ENCODE peak calls at places on chromosomes 2 and 18, in five cellular contexts. One of them, this sample, is unnamed.

GRCh38 chr2:26170795-26171194 is 2.1 kb upstream of the GAREM2 start:
- DNase-seq in HEK293T: no peak
- DNase-seq in AG08396: no peak
- DNase-seq in HCT116: no peak
- DNase-seq in stimulated activated CD4-positive, alpha-beta T cell treated with anti-CD3 and anti-CD28 coated beads, TNF-alpha, amount 100 ng/mL, for 1 hour: no peak
- DNase-seq in this sample: no peak

GRCh38 chr2:107380912-107381311 is 445.8 kb upstream of the RGPD4 start:
- DNase-seq in HEK293T: no peak
- DNase-seq in AG08396: no peak
- DNase-seq in HCT116: no peak
- DNase-seq in stimulated activated CD4-positive, alpha-beta T cell treated with anti-CD3 and anti-CD28 coated beads, TNF-alpha, amount 100 ng/mL, for 1 hour: no peak
- DNase-seq in this sample: no peak

GRCh38 chr2:184597996-184598312 is 375 bp upstream of the ZNF804A start:
- DNase-seq in HEK293T: no peak
- DNase-seq in AG08396: no peak
- DNase-seq in HCT116: no peak
- DNase-seq in stimulated activated CD4-positive, alpha-beta T cell treated with anti-CD3 and anti-CD28 coated beads, TNF-alpha, amount 100 ng/mL, for 1 hour: no peak
- DNase-seq in this sample: no peak

GRCh38 chr2:42787788-42788477 is 4.5 kb downstream of the HAAO start:
- DNase-seq in HEK293T: no peak
- DNase-seq in AG08396: no peak
- DNase-seq in HCT116: no peak
- DNase-seq in stimulated activated CD4-positive, alpha-beta T cell treated with anti-CD3 and anti-CD28 coated beads, TNF-alpha, amount 100 ng/mL, for 1 hour: no peak
- DNase-seq in this sample: no peak

GRCh38 chr2:204175552-204176271 is 239.1 kb downstream of the ICOS start:
- DNase-seq in HEK293T: no peak
- DNase-seq in AG08396: no peak
- DNase-seq in HCT116: no peak
- DNase-seq in stimulated activated CD4-positive, alpha-beta T cell treated with anti-CD3 and anti-CD28 coated beads, TNF-alpha, amount 100 ng/mL, for 1 hour: no peak
- DNase-seq in this sample: no peak

GRCh38 chr2:98882971-98883779 is 52.9 kb downstream of the CRACDL start:
- DNase-seq in HEK293T: no peak
- DNase-seq in AG08396: no peak
- DNase-seq in HCT116: no peak
- DNase-seq in stimulated activated CD4-positive, alpha-beta T cell treated with anti-CD3 and anti-CD28 coated beads, TNF-alpha, amount 100 ng/mL, for 1 hour: no peak
- DNase-seq in this sample: no peak

GRCh38 chr18:3279201-3280185 is 17.6 kb downstream of the MYL12B start:
- DNase-seq in HEK293T: no peak
- DNase-seq in AG08396: no peak
- DNase-seq in HCT116: no peak
- DNase-seq in stimulated activated CD4-positive, alpha-beta T cell treated with anti-CD3 and anti-CD28 coated beads, TNF-alpha, amount 100 ng/mL, for 1 hour: no peak
- DNase-seq in this sample: no peak

GRCh38 chr2:132871829-132872228 is 201.8 kb upstream of the LYPD1 start:
- DNase-seq in HEK293T: no peak
- DNase-seq in AG08396: no peak
- DNase-seq in HCT116: no peak
- DNase-seq in stimulated activated CD4-positive, alpha-beta T cell treated with anti-CD3 and anti-CD28 coated beads, TNF-alpha, amount 100 ng/mL, for 1 hour: no peak
- DNase-seq in this sample: no peak

GRCh38 chr18:11953113-11953512 is 28.2 kb upstream of the IMPA2 start:
- DNase-seq in HEK293T: no peak
- DNase-seq in AG08396: no peak
- DNase-seq in HCT116: no peak
- DNase-seq in stimulated activated CD4-positive, alpha-beta T cell treated with anti-CD3 and anti-CD28 coated beads, TNF-alpha, amount 100 ng/mL, for 1 hour: no peak
- DNase-seq in this sample: no peak

GRCh38 chr2:162608901-162609300 is 229.7 kb downstream of the KCNH7 start:
- DNase-seq in HEK293T: no peak
- DNase-seq in AG08396: no peak
- DNase-seq in HCT116: no peak
- DNase-seq in stimulated activated CD4-positive, alpha-beta T cell treated with anti-CD3 and anti-CD28 coated beads, TNF-alpha, amount 100 ng/mL, for 1 hour: no peak
- DNase-seq in this sample: no peak

GRCh38 chr2:45012733-45013132 is 3.5 kb upstream of the SIX2 start:
- DNase-seq in HEK293T: no peak
- DNase-seq in AG08396: no peak
- DNase-seq in HCT116: no peak
- DNase-seq in stimulated activated CD4-positive, alpha-beta T cell treated with anti-CD3 and anti-CD28 coated beads, TNF-alpha, amount 100 ng/mL, for 1 hour: no peak
- DNase-seq in this sample: no peak

GRCh38 chr2:108922141-108922915 is 66.7 kb downstream of the EDAR start:
- DNase-seq in HEK293T: no peak
- DNase-seq in AG08396: peak; percentile 27
- DNase-seq in HCT116: no peak
- DNase-seq in stimulated activated CD4-positive, alpha-beta T cell treated with anti-CD3 and anti-CD28 coated beads, TNF-alpha, amount 100 ng/mL, for 1 hour: no peak
- DNase-seq in this sample: no peak

GRCh38 chr2:41878056-41878455 is 169.8 kb upstream of the PKDCC start:
- DNase-seq in HEK293T: no peak
- DNase-seq in AG08396: no peak
- DNase-seq in HCT116: no peak
- DNase-seq in stimulated activated CD4-positive, alpha-beta T cell treated with anti-CD3 and anti-CD28 coated beads, TNF-alpha, amount 100 ng/mL, for 1 hour: no peak
- DNase-seq in this sample: no peak

GRCh38 chr2:121521359-121521758 is 9.3 kb upstream of the RNU4ATAC start:
- DNase-seq in HEK293T: no peak
- DNase-seq in AG08396: no peak
- DNase-seq in HCT116: no peak
- DNase-seq in stimulated activated CD4-positive, alpha-beta T cell treated with anti-CD3 and anti-CD28 coated beads, TNF-alpha, amount 100 ng/mL, for 1 hour: no peak
- DNase-seq in this sample: no peak

GRCh38 chr2:69221960-69222751 is 164.9 kb downstream of the GFPT1 start:
- DNase-seq in HEK293T: no peak
- DNase-seq in AG08396: peak; percentile 30
- DNase-seq in HCT116: no peak
- DNase-seq in stimulated activated CD4-positive, alpha-beta T cell treated with anti-CD3 and anti-CD28 coated beads, TNF-alpha, amount 100 ng/mL, for 1 hour: no peak
- DNase-seq in this sample: no peak

GRCh38 chr2:231017250-231017636 is 20.1 kb upstream of the C2orf72 start:
- DNase-seq in HEK293T: no peak
- DNase-seq in AG08396: no peak
- DNase-seq in HCT116: no peak
- DNase-seq in stimulated activated CD4-positive, alpha-beta T cell treated with anti-CD3 and anti-CD28 coated beads, TNF-alpha, amount 100 ng/mL, for 1 hour: no peak
- DNase-seq in this sample: no peak

GRCh38 chr2:183037660-183038340 is 457 bp downstream of the NCKAP1 start:
- DNase-seq in HEK293T: peak; percentile 39
- DNase-seq in AG08396: peak; percentile 29
- DNase-seq in HCT116: no peak
- DNase-seq in stimulated activated CD4-positive, alpha-beta T cell treated with anti-CD3 and anti-CD28 coated beads, TNF-alpha, amount 100 ng/mL, for 1 hour: no peak
- DNase-seq in this sample: peak; percentile 10

GRCh38 chr2:150601280-150602038 is 114.0 kb upstream of the RND3 start:
- DNase-seq in HEK293T: no peak
- DNase-seq in AG08396: peak; percentile 20
- DNase-seq in HCT116: no peak
- DNase-seq in stimulated activated CD4-positive, alpha-beta T cell treated with anti-CD3 and anti-CD28 coated beads, TNF-alpha, amount 100 ng/mL, for 1 hour: no peak
- DNase-seq in this sample: no peak

GRCh38 chr2:12759248-12759647 is 42.5 kb downstream of the TRIB2 start:
- DNase-seq in HEK293T: no peak
- DNase-seq in AG08396: peak; percentile 59
- DNase-seq in HCT116: no peak
- DNase-seq in stimulated activated CD4-positive, alpha-beta T cell treated with anti-CD3 and anti-CD28 coated beads, TNF-alpha, amount 100 ng/mL, for 1 hour: no peak
- DNase-seq in this sample: peak; percentile 7

GRCh38 chr2:117087565-117088291 is 726.8 kb upstream of the DDX18 start:
- DNase-seq in HEK293T: no peak
- DNase-seq in AG08396: no peak
- DNase-seq in HCT116: no peak
- DNase-seq in stimulated activated CD4-positive, alpha-beta T cell treated with anti-CD3 and anti-CD28 coated beads, TNF-alpha, amount 100 ng/mL, for 1 hour: no peak
- DNase-seq in this sample: no peak

GRCh38 chr2:202034249-202035088 is 814 bp downstream of the FZD7 start:
- DNase-seq in HEK293T: peak; percentile 42
- DNase-seq in AG08396: peak; percentile 60
- DNase-seq in HCT116: no peak
- DNase-seq in stimulated activated CD4-positive, alpha-beta T cell treated with anti-CD3 and anti-CD28 coated beads, TNF-alpha, amount 100 ng/mL, for 1 hour: no peak
- DNase-seq in this sample: no peak

GRCh38 chr18:54734059-54734458 is 94.2 kb upstream of the RAB27B start:
- DNase-seq in HEK293T: peak; percentile 6
- DNase-seq in AG08396: peak; percentile 68
- DNase-seq in HCT116: no peak
- DNase-seq in stimulated activated CD4-positive, alpha-beta T cell treated with anti-CD3 and anti-CD28 coated beads, TNF-alpha, amount 100 ng/mL, for 1 hour: no peak
- DNase-seq in this sample: peak; percentile 29

GRCh38 chr2:72211777-72212515 is 64.3 kb upstream of the CYP26B1 start:
- DNase-seq in HEK293T: no peak
- DNase-seq in AG08396: peak; percentile 16
- DNase-seq in HCT116: no peak
- DNase-seq in stimulated activated CD4-positive, alpha-beta T cell treated with anti-CD3 and anti-CD28 coated beads, TNF-alpha, amount 100 ng/mL, for 1 hour: no peak
- DNase-seq in this sample: no peak

GRCh38 chr2:219538488-219539294 is 4.9 kb downstream of the CHPF start:
- DNase-seq in HEK293T: no peak
- DNase-seq in AG08396: no peak
- DNase-seq in HCT116: no peak
- DNase-seq in stimulated activated CD4-positive, alpha-beta T cell treated with anti-CD3 and anti-CD28 coated beads, TNF-alpha, amount 100 ng/mL, for 1 hour: no peak
- DNase-seq in this sample: no peak

GRCh38 chr2:36456227-36456788 is 100.7 kb downstream of the CRIM1 start:
- DNase-seq in HEK293T: no peak
- DNase-seq in AG08396: peak; percentile 51
- DNase-seq in HCT116: no peak
- DNase-seq in stimulated activated CD4-positive, alpha-beta T cell treated with anti-CD3 and anti-CD28 coated beads, TNF-alpha, amount 100 ng/mL, for 1 hour: no peak
- DNase-seq in this sample: no peak

GRCh38 chr2:220904015-220904414 is 668.1 kb downstream of the EPHA4 start:
- DNase-seq in HEK293T: no peak
- DNase-seq in AG08396: no peak
- DNase-seq in HCT116: no peak
- DNase-seq in stimulated activated CD4-positive, alpha-beta T cell treated with anti-CD3 and anti-CD28 coated beads, TNF-alpha, amount 100 ng/mL, for 1 hour: no peak
- DNase-seq in this sample: no peak

This sample was measured in HTR-8/SVneo.